ENCODE peak calls at places on chromosomes 2 and 18, in ten cellular contexts. E, X, F, O, N, B, Y, H, C and Q are unnamed samples.

GRCh38 chr2:181306785-181307184 is 150.4 kb upstream of the ITGA4 start:
- DNase-seq in E (no peak), X (no peak), F (peak), O (no peak), N (no peak), B (no peak), Y (no peak), H (no peak), C (no peak), Q (peak)

GRCh38 chr2:121360566-121361300 is 75.7 kb upstream of the TFCP2L1 start:
- DNase-seq in E (peak), X (peak), F (peak), O (no peak), N (no peak), B (peak), Y (no peak), H (peak), C (peak), Q (no peak)

GRCh38 chr2:101806123-101806522 is 108.6 kb downstream of the MAP4K4 start:
- DNase-seq in E (no peak), X (peak), F (peak), O (no peak), N (no peak), B (no peak), Y (peak), H (peak), C (peak), Q (peak)

GRCh38 chr18:46071894-46072867 is at the start of gene PSTPIP2:
- DNase-seq in E (peak), X (no peak), F (peak), O (no peak), N (peak), B (peak), Y (peak), H (peak), C (peak), Q (peak)

GRCh38 chr2:121638333-121638732 is 10.9 kb downstream of the CLASP1 start:
- DNase-seq in E (no peak), X (no peak), F (peak), O (no peak), N (no peak), B (no peak), Y (no peak), H (no peak), C (no peak), Q (peak)

GRCh38 chr2:237291138-237291792 is 122.7 kb downstream of the COL6A3 start:
- DNase-seq in E (peak), X (no peak), F (peak), O (peak), N (peak), B (peak), Y (peak), H (peak), C (peak), Q (peak)

GRCh38 chr2:218962859-218963492 is 3.5 kb downstream of the CDK5R2 start:
- DNase-seq in E (peak), X (no peak), F (peak), O (peak), N (no peak), B (peak), Y (no peak), H (peak), C (peak), Q (peak)

GRCh38 chr2:235670974-235671787 is 177.3 kb downstream of the AGAP1 start:
- DNase-seq in E (no peak), X (no peak), F (no peak), O (no peak), N (peak), B (no peak), Y (no peak), H (no peak), C (no peak), Q (no peak)

GRCh38 chr2:61011649-61012048 is 5.9 kb upstream of the PEX13 start:
- DNase-seq in E (no peak), X (no peak), F (peak), O (no peak), N (no peak), B (no peak), Y (no peak), H (no peak), C (no peak), Q (peak)

GRCh38 chr2:171723724-171724683 is 36.7 kb downstream of the DYNC1I2 start:
- DNase-seq in E (no peak), X (no peak), F (peak), O (peak), N (no peak), B (no peak), Y (no peak), H (no peak), C (peak), Q (peak)

GRCh38 chr2:1051075-1051474 is 100.4 kb downstream of the SNTG2 start:
- DNase-seq in E (no peak), X (no peak), F (no peak), O (no peak), N (no peak), B (no peak), Y (no peak), H (no peak), C (peak), Q (no peak)